ENCODE peak calls at places on chromosomes 11 and 22, in five cellular contexts. One of them, this sample, is unnamed.

GRCh38 chr11:12110201-12110713 is at the start of gene MICAL2:
- DNase-seq in stimulated activated naive CD8-positive, alpha-beta T cell treated with anti-CD3 and anti-CD28 coated beads, Interleukin-15, amount 100 ng/mL, for 72 hours: peak
- DNase-seq in posterior cingulate gyrus: peak
- DNase-seq in ACHN: peak
- DNase-seq in activated T-helper 1 cell treated with anti-CD3 and anti-CD28 coated beads, Interleukin-12 subunit alpha, Interleukin-12 subunit beta, Interleukin-2, Interleukin-4 antibody, amounts not matched to agents 30 ng/mL and 10 ng/mL and 1 ng/mL, durations not matched to agents 14 hours and 24 hours and 36 hours: peak
- DNase-seq in this sample: peak

GRCh38 chr11:26331911-26332571 is at the start of gene ANO3:
- DNase-seq in ACHN: peak
- DNase-seq in posterior cingulate gyrus: peak
- DNase-seq in activated T-helper 1 cell treated with anti-CD3 and anti-CD28 coated beads, Interleukin-12 subunit alpha, Interleukin-12 subunit beta, Interleukin-2, Interleukin-4 antibody, amounts not matched to agents 30 ng/mL and 10 ng/mL and 1 ng/mL, durations not matched to agents 14 hours and 24 hours and 36 hours: no peak
- DNase-seq in stimulated activated naive CD8-positive, alpha-beta T cell treated with anti-CD3 and anti-CD28 coated beads, Interleukin-15, amount 100 ng/mL, for 72 hours: no peak
- DNase-seq in this sample: no peak

GRCh38 chr11:119000906-119001305 is 3.0 kb downstream of the CENATAC start:
- DNase-seq in activated T-helper 1 cell treated with anti-CD3 and anti-CD28 coated beads, Interleukin-12 subunit alpha, Interleukin-12 subunit beta, Interleukin-2, Interleukin-4 antibody, amounts not matched to agents 30 ng/mL and 10 ng/mL and 1 ng/mL, durations not matched to agents 14 hours and 24 hours and 36 hours: no peak
- DNase-seq in posterior cingulate gyrus: no peak
- DNase-seq in stimulated activated naive CD8-positive, alpha-beta T cell treated with anti-CD3 and anti-CD28 coated beads, Interleukin-15, amount 100 ng/mL, for 72 hours: no peak
- DNase-seq in ACHN: no peak
- DNase-seq in this sample: no peak

GRCh38 chr22:41966607-41967240 is 2.5 kb upstream of the SEPTIN3 start:
- DNase-seq in ACHN: peak
- DNase-seq in posterior cingulate gyrus: peak
- DNase-seq in stimulated activated naive CD8-positive, alpha-beta T cell treated with anti-CD3 and anti-CD28 coated beads, Interleukin-15, amount 100 ng/mL, for 72 hours: peak
- DNase-seq in activated T-helper 1 cell treated with anti-CD3 and anti-CD28 coated beads, Interleukin-12 subunit alpha, Interleukin-12 subunit beta, Interleukin-2, Interleukin-4 antibody, amounts not matched to agents 30 ng/mL and 10 ng/mL and 1 ng/mL, durations not matched to agents 14 hours and 24 hours and 36 hours: peak
- DNase-seq in this sample: peak

GRCh38 chr22:20494978-20495860 is at the start of gene KLHL22:
- DNase-seq in stimulated activated naive CD8-positive, alpha-beta T cell treated with anti-CD3 and anti-CD28 coated beads, Interleukin-15, amount 100 ng/mL, for 72 hours: peak
- DNase-seq in posterior cingulate gyrus: peak
- DNase-seq in ACHN: peak
- DNase-seq in activated T-helper 1 cell treated with anti-CD3 and anti-CD28 coated beads, Interleukin-12 subunit alpha, Interleukin-12 subunit beta, Interleukin-2, Interleukin-4 antibody, amounts not matched to agents 30 ng/mL and 10 ng/mL and 1 ng/mL, durations not matched to agents 14 hours and 24 hours and 36 hours: peak
- DNase-seq in this sample: no peak

GRCh38 chr22:24819941-24820461 is 14.0 kb downstream of the SGSM1 start:
- DNase-seq in ACHN: no peak
- DNase-seq in posterior cingulate gyrus: peak
- DNase-seq in activated T-helper 1 cell treated with anti-CD3 and anti-CD28 coated beads, Interleukin-12 subunit alpha, Interleukin-12 subunit beta, Interleukin-2, Interleukin-4 antibody, amounts not matched to agents 30 ng/mL and 10 ng/mL and 1 ng/mL, durations not matched to agents 14 hours and 24 hours and 36 hours: no peak
- DNase-seq in stimulated activated naive CD8-positive, alpha-beta T cell treated with anti-CD3 and anti-CD28 coated beads, Interleukin-15, amount 100 ng/mL, for 72 hours: no peak
- DNase-seq in this sample: no peak

GRCh38 chr11:64539711-64540420 is 51.2 kb upstream of the SLC22A12 start:
- DNase-seq in ACHN: no peak
- DNase-seq in stimulated activated naive CD8-positive, alpha-beta T cell treated with anti-CD3 and anti-CD28 coated beads, Interleukin-15, amount 100 ng/mL, for 72 hours: no peak
- DNase-seq in activated T-helper 1 cell treated with anti-CD3 and anti-CD28 coated beads, Interleukin-12 subunit alpha, Interleukin-12 subunit beta, Interleukin-2, Interleukin-4 antibody, amounts not matched to agents 30 ng/mL and 10 ng/mL and 1 ng/mL, durations not matched to agents 14 hours and 24 hours and 36 hours: no peak
- DNase-seq in posterior cingulate gyrus: no peak
- DNase-seq in this sample: no peak

GRCh38 chr22:24208012-24208749 is 26.9 kb downstream of the SUSD2 start:
- DNase-seq in ACHN: no peak
- DNase-seq in stimulated activated naive CD8-positive, alpha-beta T cell treated with anti-CD3 and anti-CD28 coated beads, Interleukin-15, amount 100 ng/mL, for 72 hours: no peak
- DNase-seq in activated T-helper 1 cell treated with anti-CD3 and anti-CD28 coated beads, Interleukin-12 subunit alpha, Interleukin-12 subunit beta, Interleukin-2, Interleukin-4 antibody, amounts not matched to agents 30 ng/mL and 10 ng/mL and 1 ng/mL, durations not matched to agents 14 hours and 24 hours and 36 hours: no peak
- DNase-seq in posterior cingulate gyrus: no peak
- DNase-seq in this sample: no peak

GRCh38 chr22:20507253-20508066 is at the start of gene MED15:
- DNase-seq in posterior cingulate gyrus: peak
- DNase-seq in ACHN: peak
- DNase-seq in stimulated activated naive CD8-positive, alpha-beta T cell treated with anti-CD3 and anti-CD28 coated beads, Interleukin-15, amount 100 ng/mL, for 72 hours: peak
- DNase-seq in activated T-helper 1 cell treated with anti-CD3 and anti-CD28 coated beads, Interleukin-12 subunit alpha, Interleukin-12 subunit beta, Interleukin-2, Interleukin-4 antibody, amounts not matched to agents 30 ng/mL and 10 ng/mL and 1 ng/mL, durations not matched to agents 14 hours and 24 hours and 36 hours: peak
- DNase-seq in this sample: peak

GRCh38 chr11:97943493-97943892 is 1077.3 kb upstream of the CNTN5 start:
- DNase-seq in posterior cingulate gyrus: no peak
- DNase-seq in stimulated activated naive CD8-positive, alpha-beta T cell treated with anti-CD3 and anti-CD28 coated beads, Interleukin-15, amount 100 ng/mL, for 72 hours: no peak
- DNase-seq in activated T-helper 1 cell treated with anti-CD3 and anti-CD28 coated beads, Interleukin-12 subunit alpha, Interleukin-12 subunit beta, Interleukin-2, Interleukin-4 antibody, amounts not matched to agents 30 ng/mL and 10 ng/mL and 1 ng/mL, durations not matched to agents 14 hours and 24 hours and 36 hours: no peak
- DNase-seq in ACHN: no peak
- DNase-seq in this sample: no peak

GRCh38 chr22:19361501-19362103 is 69.9 kb downstream of the HIRA start:
- DNase-seq in ACHN: peak
- DNase-seq in activated T-helper 1 cell treated with anti-CD3 and anti-CD28 coated beads, Interleukin-12 subunit alpha, Interleukin-12 subunit beta, Interleukin-2, Interleukin-4 antibody, amounts not matched to agents 30 ng/mL and 10 ng/mL and 1 ng/mL, durations not matched to agents 14 hours and 24 hours and 36 hours: no peak
- DNase-seq in posterior cingulate gyrus: no peak
- DNase-seq in stimulated activated naive CD8-positive, alpha-beta T cell treated with anti-CD3 and anti-CD28 coated beads, Interleukin-15, amount 100 ng/mL, for 72 hours: no peak
- DNase-seq in this sample: no peak

GRCh38 chr11:36346562-36347383 is 50.7 kb downstream of the PRR5L start:
- DNase-seq in posterior cingulate gyrus: no peak
- DNase-seq in ACHN: no peak
- DNase-seq in activated T-helper 1 cell treated with anti-CD3 and anti-CD28 coated beads, Interleukin-12 subunit alpha, Interleukin-12 subunit beta, Interleukin-2, Interleukin-4 antibody, amounts not matched to agents 30 ng/mL and 10 ng/mL and 1 ng/mL, durations not matched to agents 14 hours and 24 hours and 36 hours: no peak
- DNase-seq in stimulated activated naive CD8-positive, alpha-beta T cell treated with anti-CD3 and anti-CD28 coated beads, Interleukin-15, amount 100 ng/mL, for 72 hours: no peak
- DNase-seq in this sample: no peak

GRCh38 chr11:16561150-16561549 is 177.3 kb upstream of the C11orf58 start:
- DNase-seq in activated T-helper 1 cell treated with anti-CD3 and anti-CD28 coated beads, Interleukin-12 subunit alpha, Interleukin-12 subunit beta, Interleukin-2, Interleukin-4 antibody, amounts not matched to agents 30 ng/mL and 10 ng/mL and 1 ng/mL, durations not matched to agents 14 hours and 24 hours and 36 hours: no peak
- DNase-seq in stimulated activated naive CD8-positive, alpha-beta T cell treated with anti-CD3 and anti-CD28 coated beads, Interleukin-15, amount 100 ng/mL, for 72 hours: no peak
- DNase-seq in posterior cingulate gyrus: no peak
- DNase-seq in ACHN: no peak
- DNase-seq in this sample: no peak

GRCh38 chr11:82906236-82906635 is 4.7 kb downstream of the DDIAS start:
- DNase-seq in stimulated activated naive CD8-positive, alpha-beta T cell treated with anti-CD3 and anti-CD28 coated beads, Interleukin-15, amount 100 ng/mL, for 72 hours: no peak
- DNase-seq in posterior cingulate gyrus: no peak
- DNase-seq in activated T-helper 1 cell treated with anti-CD3 and anti-CD28 coated beads, Interleukin-12 subunit alpha, Interleukin-12 subunit beta, Interleukin-2, Interleukin-4 antibody, amounts not matched to agents 30 ng/mL and 10 ng/mL and 1 ng/mL, durations not matched to agents 14 hours and 24 hours and 36 hours: no peak
- DNase-seq in ACHN: peak
- DNase-seq in this sample: no peak

This sample was measured in hypothalamus.